ENCODE peak calls at places on chromosomes 16 and 17, in ten cellular contexts. N is stimulated activated naive CD8-positive, alpha-beta T cell treated with anti-CD3 and anti-CD28 coated beads, Interleukin-15, Interleukin-2, amounts not matched to agents 100 U/mL and 50 U/mL, for 24 hours; J is T-helper 1 cell; H is bronchial epithelial cell; R is HTR-8/SVneo; C is lower lobe of right lung; L is neural progenitor cell; S is nephron progenitor cell; M is amniotic stem cell; Y is uterus. D is an unnamed sample.

GRCh38 chr16:87955302-87956168 is 4.3 kb downstream of the BANP start:
- DNase-seq in J (peak), R (no peak), L (no peak), S (no peak), C (no peak), N (no peak), Y (no peak), H (no peak), M (no peak), D (no peak)

GRCh38 chr16:11383481-11384183 is 38.4 kb downstream of the RMI2 start:
- DNase-seq in M (no peak), H (no peak), S (no peak), N (no peak), R (no peak), J (no peak), Y (no peak), C (no peak), L (no peak), D (no peak)

GRCh38 chr16:71320021-71320420 is 30.8 kb upstream of the CMTR2 start:
- DNase-seq in Y (no peak), R (no peak), C (no peak), S (no peak), M (no peak), J (no peak), H (no peak), L (no peak), N (no peak), D (no peak)

GRCh38 chr17:40827746-40828453 is 5.5 kb upstream of the KRT10 start:
- DNase-seq in L (no peak), C (no peak), J (peak), Y (no peak), M (no peak), R (peak), N (no peak), S (no peak), H (no peak), D (no peak)

GRCh38 chr17:28293994-28294393 is 25.0 kb upstream of the TMEM97 start:
- DNase-seq in S (no peak), L (no peak), M (no peak), Y (no peak), C (no peak), J (no peak), N (no peak), R (no peak), H (no peak), D (no peak)

GRCh38 chr17:45341389-45342158 is 24.8 kb upstream of the MAP3K14 start:
- DNase-seq in N (no peak), R (peak), L (peak), M (peak), C (peak), J (no peak), Y (peak), H (peak), S (peak), D (peak)

GRCh38 chr16:75506107-75506506 is 10.9 kb upstream of the CHST6 start:
- DNase-seq in L (no peak), N (no peak), M (no peak), J (no peak), Y (no peak), C (no peak), H (no peak), R (no peak), S (no peak), D (no peak)

GRCh38 chr17:76080207-76080933 is 1.4 kb downstream of the ZACN start:
- DNase-seq in H (no peak), L (peak), R (no peak), C (no peak), S (peak), M (no peak), J (no peak), N (no peak), Y (no peak), D (no peak)

GRCh38 chr16:89841275-89841674 is 13.0 kb downstream of the SPIRE2 start:
- DNase-seq in H (no peak), S (no peak), M (no peak), N (peak), C (no peak), R (no peak), J (peak), L (no peak), Y (no peak), D (no peak)

GRCh38 chr17:37206299-37206698 is 169.5 kb upstream of the C17orf78 start:
- DNase-seq in L (no peak), H (no peak), R (no peak), N (no peak), S (no peak), C (no peak), Y (no peak), M (no peak), J (no peak), D (no peak)

GRCh38 chr17:8206536-8206935 is 3.8 kb downstream of the AURKB start:
- DNase-seq in H (no peak), L (no peak), N (no peak), Y (no peak), C (no peak), S (no peak), J (no peak), R (no peak), M (no peak), D (no peak)

GRCh38 chr16:11045846-11046245 is 101.5 kb downstream of the CLEC16A start:
- DNase-seq in S (no peak), R (no peak), N (no peak), Y (no peak), J (no peak), C (no peak), L (no peak), M (no peak), H (no peak), D (no peak)

GRCh38 chr16:70271696-70272095 is 17.6 kb downstream of the AARS1 start:
- DNase-seq in L (no peak), N (no peak), M (no peak), Y (no peak), H (no peak), J (no peak), C (no peak), R (no peak), S (no peak), D (no peak)

GRCh38 chr17:65388911-65389310 is 172.5 kb downstream of the AXIN2 start:
- DNase-seq in C (no peak), J (no peak), R (no peak), S (no peak), L (no peak), H (no peak), M (no peak), N (no peak), Y (no peak), D (no peak)

GRCh38 chr16:1057252-1057932 is 15.2 kb upstream of the SSTR5 start:
- DNase-seq in Y (no peak), M (no peak), N (peak), H (no peak), L (peak), C (no peak), J (peak), R (peak), S (peak), D (peak)

GRCh38 chr17:75959839-75960511 is 19.0 kb downstream of the ACOX1 start:
- DNase-seq in J (no peak), N (no peak), Y (no peak), S (no peak), C (no peak), L (no peak), R (no peak), H (no peak), M (no peak), D (no peak)

GRCh38 chr16:63749256-63749655 is 1372.6 kb downstream of the CDH11 start:
- DNase-seq in C (no peak), M (no peak), N (no peak), Y (no peak), S (no peak), H (peak), J (no peak), L (no peak), R (no peak), D (peak)

GRCh38 chr16:89593841-89594240 is 18.3 kb downstream of the CPNE7 start:
- DNase-seq in N (peak), L (no peak), C (no peak), S (no peak), J (peak), M (no peak), Y (no peak), H (no peak), R (no peak), D (no peak)

GRCh38 chr16:15857779-15858560 is 1.1 kb upstream of the MYH11 start:
- DNase-seq in N (no peak), H (no peak), S (peak), J (no peak), R (no peak), Y (peak), C (no peak), L (peak), M (peak), D (no peak)

GRCh38 chr17:55576237-55576998 is 65.2 kb upstream of the SMIM36 start:
- DNase-seq in C (peak), L (no peak), Y (peak), H (peak), R (peak), M (peak), S (no peak), J (no peak), N (no peak), D (peak)

GRCh38 chr16:55494994-55495421 is 13.9 kb upstream of the LPCAT2 start:
- DNase-seq in M (peak), C (no peak), J (no peak), L (peak), N (no peak), R (peak), Y (peak), S (no peak), H (peak), D (peak)

GRCh38 chr16:66471264-66471663 is 44.2 kb downstream of the BEAN1 start:
- DNase-seq in N (no peak), R (no peak), Y (no peak), J (no peak), M (no peak), L (no peak), C (no peak), H (no peak), S (no peak), D (no peak)

GRCh38 chr17:71458322-71458721 is 662.5 kb upstream of the SOX9 start:
- DNase-seq in M (no peak), L (no peak), H (peak), C (no peak), S (no peak), N (no peak), Y (no peak), J (no peak), R (no peak), D (no peak)

GRCh38 chr16:81522141-81522701 is 77.6 kb downstream of the CMIP start:
- DNase-seq in R (no peak), H (peak), M (no peak), Y (no peak), C (peak), S (no peak), N (no peak), J (peak), L (no peak), D (no peak)

GRCh38 chr16:57023541-57024249 is 34.3 kb downstream of the NLRC5 start:
- DNase-seq in J (peak), R (no peak), S (no peak), H (no peak), Y (no peak), C (no peak), M (no peak), L (no peak), N (peak), D (no peak)

GRCh38 chr16:75237398-75238131 is 13.9 kb downstream of the BCAR1 start:
- DNase-seq in N (no peak), S (no peak), H (no peak), L (no peak), R (no peak), M (no peak), C (peak), J (no peak), Y (peak), D (no peak)

GRCh38 chr17:57125866-57126265 is 40.8 kb downstream of the AKAP1 start:
- DNase-seq in Y (no peak), M (no peak), J (no peak), R (no peak), N (no peak), H (no peak), L (no peak), C (no peak), S (no peak), D (no peak)

GRCh38 chr17:42111901-42112551 is 488 bp downstream of the DHX58 start:
- DNase-seq in N (peak), S (no peak), C (peak), M (no peak), R (no peak), J (peak), L (no peak), Y (no peak), H (peak), D (no peak)

GRCh38 chr17:75899767-75900468 is 3.2 kb upstream of the TRIM65 start:
- DNase-seq in Y (no peak), C (no peak), M (no peak), S (no peak), L (peak), R (no peak), N (no peak), H (no peak), J (no peak), D (no peak)

GRCh38 chr16:88913001-88913612 is 46.6 kb upstream of the PABPN1L start:
- DNase-seq in N (no peak), R (no peak), M (no peak), S (no peak), Y (no peak), H (no peak), C (no peak), L (no peak), J (no peak), D (no peak)

GRCh38 chr17:6045621-6046357 is 24.4 kb upstream of the WSCD1 start:
- DNase-seq in C (no peak), Y (no peak), S (no peak), H (no peak), M (no peak), L (no peak), R (no peak), N (no peak), J (no peak), D (no peak)

GRCh38 chr16:63067141-63067540 is 1030.9 kb upstream of the CDH8 start:
- DNase-seq in C (no peak), H (no peak), N (no peak), Y (no peak), S (no peak), J (no peak), R (no peak), M (no peak), L (peak), D (no peak)

GRCh38 chr17:27323538-27324212 is 29.8 kb downstream of the WSB1 start:
- DNase-seq in C (peak), J (no peak), H (peak), Y (peak), M (no peak), N (no peak), L (no peak), R (peak), S (no peak), D (no peak)

GRCh38 chr16:47715442-47716054 is 254.4 kb downstream of the PHKB start:
- DNase-seq in N (no peak), H (no peak), R (no peak), C (no peak), L (no peak), J (no peak), S (no peak), Y (no peak), M (no peak), D (no peak)

GRCh38 chr16:80752563-80752962 is 51.8 kb downstream of the CDYL2 start:
- DNase-seq in J (no peak), N (no peak), R (no peak), Y (no peak), M (no peak), C (no peak), H (no peak), S (no peak), L (no peak), D (no peak)